ENCODE peak calls at places on chromosomes 11 and 22, in five cellular contexts. C is M059J; S is CD8-positive, alpha-beta memory T cell; L is retina; D is KBM-7. H is an unnamed sample.

GRCh38 chr11:60454212-60454611 is 1.4 kb upstream of the MS4A1 start:
- DNase-seq in C (no peak), S (no peak), L (no peak), D (no peak), H (no peak)

GRCh38 chr11:95863486-95864140 is 60.3 kb downstream of the MTMR2 start:
- DNase-seq in C (peak), S (no peak), L (no peak), D (no peak), H (peak)

GRCh38 chr11:129023968-129024676 is 81.5 kb upstream of the TP53AIP1 start:
- DNase-seq in C (no peak), S (peak), L (no peak), D (no peak), H (no peak)

GRCh38 chr11:27701262-27702105 is 1.2 kb upstream of the BDNF start:
- DNase-seq in C (peak), S (no peak), L (peak), D (peak), H (peak)

GRCh38 chr11:36389811-36390210 is 93.7 kb downstream of the PRR5L start:
- DNase-seq in C (no peak), S (no peak), L (no peak), D (no peak), H (peak)

GRCh38 chr22:31995046-31995445 is 48.0 kb upstream of the SLC5A1 start:
- DNase-seq in C (no peak), S (no peak), L (no peak), D (peak), H (no peak)

GRCh38 chr11:46293616-46294015 is 16.2 kb downstream of the CREB3L1 start:
- DNase-seq in C (peak), S (no peak), L (no peak), D (no peak), H (peak)

GRCh38 chr11:6611092-6612007 is 666 bp downstream of the TAF10 start:
- DNase-seq in C (peak), S (no peak), L (peak), D (peak), H (peak)

GRCh38 chr22:29338398-29338797 is 22.9 kb upstream of the RASL10A start:
- DNase-seq in C (no peak), S (no peak), L (no peak), D (no peak), H (no peak)

GRCh38 chr11:79702303-79702702 is 261.5 kb upstream of the TENM4 start:
- DNase-seq in C (no peak), S (no peak), L (no peak), D (no peak), H (no peak)

GRCh38 chr11:59801981-59802638 is 8.5 kb downstream of the MRPL16 start:
- DNase-seq in C (peak), S (no peak), L (peak), D (no peak), H (no peak)

GRCh38 chr11:1227551-1228182 is 4.8 kb downstream of the MUC5B start:
- DNase-seq in C (no peak), S (no peak), L (no peak), D (no peak), H (no peak)

GRCh38 chr11:65047581-65048422 is 6.8 kb downstream of the SAC3D1 start:
- DNase-seq in C (no peak), S (no peak), L (peak), D (no peak), H (no peak)

GRCh38 chr11:12893787-12894672 is 115.1 kb upstream of the RASSF10 start:
- DNase-seq in C (peak), S (peak), L (peak), D (peak), H (peak)

GRCh38 chr11:13316528-13316961 is 39.0 kb downstream of the BMAL1 start:
- DNase-seq in C (peak), S (no peak), L (no peak), D (no peak), H (peak)

GRCh38 chr22:17412232-17412631 is 43.0 kb downstream of the CECR2 start:
- DNase-seq in C (no peak), S (no peak), L (no peak), D (no peak), H (no peak)

GRCh38 chr22:36738416-36739020 is 35.0 kb upstream of the CACNG2 start:
- DNase-seq in C (no peak), S (no peak), L (no peak), D (no peak), H (no peak)

GRCh38 chr11:94853836-94854235 is 85.7 kb downstream of the AMOTL1 start:
- DNase-seq in C (no peak), S (no peak), L (no peak), D (no peak), H (no peak)

GRCh38 chr11:129248618-129249017 is 56.5 kb upstream of the ARHGAP32 start:
- DNase-seq in C (peak), S (no peak), L (no peak), D (no peak), H (peak)

H was measured in EL.